ENCODE peak calls at places on chromosomes 13 and 19, in five cellular contexts. One of them, this sample, is unnamed.

GRCh38 chr13:109154546-109154945 is 525.1 kb downstream of the MYO16 start:
- DNase-seq in neural progenitor cell: no peak
- DNase-seq in fibroblast of mammary gland: peak
- DNase-seq in A549: no peak
- DNase-seq in HFFc6: no peak
- DNase-seq in this sample: no peak

GRCh38 chr13:94329754-94330551 is 149.5 kb downstream of the DCT start:
- DNase-seq in HFFc6: peak
- DNase-seq in fibroblast of mammary gland: peak
- DNase-seq in neural progenitor cell: no peak
- DNase-seq in A549: peak
- DNase-seq in this sample: peak

GRCh38 chr13:27036236-27036981 is 135.2 kb downstream of the USP12 start:
- DNase-seq in neural progenitor cell: no peak
- DNase-seq in A549: peak
- DNase-seq in fibroblast of mammary gland: no peak
- DNase-seq in HFFc6: no peak
- DNase-seq in this sample: peak

GRCh38 chr19:55116232-55117062 is 990 bp downstream of the PPP1R12C start:
- DNase-seq in neural progenitor cell: peak
- DNase-seq in A549: peak
- DNase-seq in fibroblast of mammary gland: peak
- DNase-seq in HFFc6: peak
- DNase-seq in this sample: peak

GRCh38 chr13:40818926-40819325 is 29.5 kb downstream of the SLC25A15 start:
- DNase-seq in HFFc6: no peak
- DNase-seq in A549: no peak
- DNase-seq in fibroblast of mammary gland: no peak
- DNase-seq in neural progenitor cell: no peak
- DNase-seq in this sample: no peak

GRCh38 chr19:1206063-1206732 is 620 bp downstream of the STK11 start:
- DNase-seq in HFFc6: no peak
- DNase-seq in A549: no peak
- DNase-seq in fibroblast of mammary gland: no peak
- DNase-seq in neural progenitor cell: peak
- DNase-seq in this sample: no peak

GRCh38 chr19:1446713-1447564 is 3.0 kb upstream of the APC2 start:
- DNase-seq in neural progenitor cell: peak
- DNase-seq in HFFc6: no peak
- DNase-seq in A549: no peak
- DNase-seq in fibroblast of mammary gland: no peak
- DNase-seq in this sample: no peak

GRCh38 chr13:98822238-98822606 is 69.8 kb upstream of the SLC15A1 start:
- DNase-seq in A549: no peak
- DNase-seq in HFFc6: no peak
- DNase-seq in neural progenitor cell: no peak
- DNase-seq in fibroblast of mammary gland: no peak
- DNase-seq in this sample: no peak

GRCh38 chr19:1098177-1099051 is 3.2 kb upstream of the POLR2E start:
- DNase-seq in A549: no peak
- DNase-seq in HFFc6: no peak
- DNase-seq in neural progenitor cell: no peak
- DNase-seq in fibroblast of mammary gland: peak
- DNase-seq in this sample: peak

GRCh38 chr19:33819496-33819874 is 22.8 kb downstream of the KCTD15 start:
- DNase-seq in fibroblast of mammary gland: no peak
- DNase-seq in HFFc6: no peak
- DNase-seq in A549: no peak
- DNase-seq in neural progenitor cell: peak
- DNase-seq in this sample: no peak

GRCh38 chr13:28055362-28055761 is 45.0 kb downstream of the FLT3 start:
- DNase-seq in neural progenitor cell: no peak
- DNase-seq in A549: no peak
- DNase-seq in HFFc6: no peak
- DNase-seq in fibroblast of mammary gland: no peak
- DNase-seq in this sample: no peak

GRCh38 chr13:28056970-28057712 is 43.2 kb downstream of the FLT3 start:
- DNase-seq in HFFc6: no peak
- DNase-seq in neural progenitor cell: no peak
- DNase-seq in A549: no peak
- DNase-seq in fibroblast of mammary gland: no peak
- DNase-seq in this sample: no peak

GRCh38 chr13:28056426-28056825 is 44.0 kb downstream of the FLT3 start:
- DNase-seq in fibroblast of mammary gland: no peak
- DNase-seq in HFFc6: no peak
- DNase-seq in A549: no peak
- DNase-seq in neural progenitor cell: no peak
- DNase-seq in this sample: no peak

DNA sequence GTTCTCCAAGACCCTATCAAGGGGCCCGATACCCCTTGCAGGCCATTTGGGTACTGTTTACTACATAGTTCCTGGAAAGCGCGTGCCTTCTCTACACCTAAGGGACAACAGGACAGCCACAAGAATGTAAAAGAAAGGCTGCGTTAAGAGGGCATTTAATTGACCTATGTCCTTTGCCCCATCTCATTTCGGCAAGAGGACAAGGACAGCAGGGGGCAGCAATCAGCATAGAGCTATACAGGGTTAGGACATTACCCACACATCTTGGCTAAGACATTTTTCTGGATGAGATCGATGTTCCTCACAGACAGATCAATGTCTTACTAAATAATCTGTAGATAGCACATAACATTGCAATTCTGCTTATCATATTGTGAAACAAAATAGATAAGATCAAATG is 41.2 kb downstream of the FLT3 start:
- DNase-seq in A549: peak
- DNase-seq in fibroblast of mammary gland: peak
- DNase-seq in HFFc6: peak
- DNase-seq in neural progenitor cell: peak
- DNase-seq in this sample: peak
- TF ChIP-seq CTCF in A549: peak
- TF ChIP-seq CTCF in fibroblast of mammary gland: peak
- TF ChIP-seq CTCF in HFFc6: peak
- TF ChIP-seq CTCF in neural progenitor cell: peak
- TF ChIP-seq CTCF in this sample: no peak

GRCh38 chr13:42654760-42655159 is 80.8 kb downstream of the TNFSF11 start:
- DNase-seq in A549: no peak
- DNase-seq in HFFc6: no peak
- DNase-seq in fibroblast of mammary gland: peak
- DNase-seq in neural progenitor cell: no peak
- DNase-seq in this sample: no peak
- TF ChIP-seq CTCF in A549: no peak
- TF ChIP-seq CTCF in HFFc6: no peak
- TF ChIP-seq CTCF in fibroblast of mammary gland: no peak
- TF ChIP-seq CTCF in neural progenitor cell: no peak
- TF ChIP-seq CTCF in this sample: no peak

DNA sequence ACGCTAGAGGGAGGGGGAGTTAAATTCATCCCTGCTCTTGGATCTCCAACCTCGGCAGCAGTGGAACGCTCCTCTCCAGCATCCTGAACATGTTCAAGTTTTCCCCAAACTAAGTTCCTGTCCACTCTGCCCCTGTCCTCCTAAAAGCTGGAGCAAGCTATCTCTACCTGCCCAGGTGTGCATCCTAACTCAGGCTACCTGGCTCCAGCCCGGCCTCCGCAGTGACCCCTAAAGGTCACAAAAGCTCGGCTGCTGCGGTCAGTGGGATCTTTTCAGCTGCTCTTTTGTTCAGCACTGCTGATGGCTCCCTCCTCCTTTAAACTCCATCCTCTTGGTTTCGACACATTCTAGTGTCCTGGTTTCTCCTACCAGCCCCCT is 1.4 kb downstream of the DCUN1D2 start:
- DNase-seq in A549: no peak
- DNase-seq in fibroblast of mammary gland: no peak
- DNase-seq in HFFc6: no peak
- DNase-seq in neural progenitor cell: peak
- DNase-seq in this sample: peak
- TF ChIP-seq CTCF in A549: no peak
- TF ChIP-seq CTCF in fibroblast of mammary gland: no peak
- TF ChIP-seq CTCF in HFFc6: no peak
- TF ChIP-seq CTCF in neural progenitor cell: peak
- TF ChIP-seq CTCF in this sample: no peak

DNA sequence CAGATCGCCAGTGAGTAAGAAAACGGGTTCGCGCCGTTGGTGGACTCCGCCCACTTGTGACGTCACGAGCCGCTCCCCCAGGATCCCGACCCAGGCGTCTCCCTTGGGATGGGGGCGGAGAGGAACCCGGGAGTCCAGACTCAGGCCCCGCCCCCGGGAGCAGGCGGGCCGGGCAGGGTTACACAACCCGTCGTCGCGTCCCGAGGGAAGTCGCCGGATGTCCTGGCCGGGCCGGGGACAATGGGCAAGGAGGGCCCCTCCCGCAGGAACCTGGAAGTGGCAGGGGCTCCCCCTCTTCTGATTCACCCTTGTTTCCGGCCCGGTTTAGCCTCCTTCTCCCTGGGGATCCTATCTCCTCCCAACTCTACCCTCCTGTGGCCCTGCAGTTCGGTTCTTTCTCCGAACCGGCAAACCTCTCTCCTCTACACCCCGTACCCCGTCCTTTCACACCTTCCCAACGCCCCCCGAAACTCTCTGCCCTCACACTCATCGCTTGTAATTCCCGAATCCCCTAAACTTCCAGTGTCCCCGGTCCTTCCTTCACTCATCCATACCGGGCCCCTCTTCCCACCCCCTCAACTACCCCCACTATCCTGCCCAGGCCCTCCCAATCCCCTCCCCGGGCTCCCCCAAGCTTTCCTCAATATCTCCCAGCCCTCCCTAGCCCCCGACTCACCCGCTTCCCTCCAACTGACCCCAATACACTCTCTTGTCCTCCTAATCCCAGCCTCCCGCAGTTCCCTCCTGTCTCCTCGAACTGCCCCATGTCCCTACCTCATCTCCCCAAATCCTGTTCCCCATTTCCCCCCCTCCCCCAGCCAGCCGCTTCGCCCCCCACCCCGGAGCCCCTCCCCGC is 20.0 kb upstream of the ERCC1 start:
- DNase-seq in fibroblast of mammary gland: peak
- DNase-seq in HFFc6: peak
- DNase-seq in A549: peak
- DNase-seq in neural progenitor cell: peak
- DNase-seq in this sample: peak
- TF ChIP-seq CTCF in fibroblast of mammary gland: no peak
- TF ChIP-seq CTCF in HFFc6: no peak
- TF ChIP-seq CTCF in A549: no peak
- TF ChIP-seq CTCF in neural progenitor cell: no peak
- TF ChIP-seq CTCF in this sample: no peak

GRCh38 chr19:12884926-12885748 is 1.9 kb downstream of the KLF1 start:
- DNase-seq in HFFc6: no peak
- DNase-seq in fibroblast of mammary gland: peak
- DNase-seq in neural progenitor cell: peak
- DNase-seq in A549: peak
- DNase-seq in this sample: peak
- TF ChIP-seq CTCF in HFFc6: peak
- TF ChIP-seq CTCF in fibroblast of mammary gland: peak
- TF ChIP-seq CTCF in neural progenitor cell: peak
- TF ChIP-seq CTCF in A549: peak
- TF ChIP-seq CTCF in this sample: peak

GRCh38 chr13:69579351-69579750 is 528.3 kb upstream of the ATXN8OS start:
- DNase-seq in fibroblast of mammary gland: no peak
- DNase-seq in HFFc6: no peak
- DNase-seq in A549: no peak
- DNase-seq in neural progenitor cell: no peak
- DNase-seq in this sample: no peak
- TF ChIP-seq CTCF in fibroblast of mammary gland: no peak
- TF ChIP-seq CTCF in HFFc6: no peak
- TF ChIP-seq CTCF in A549: no peak
- TF ChIP-seq CTCF in neural progenitor cell: peak
- TF ChIP-seq CTCF in this sample: peak

GRCh38 chr19:41599175-41599966 is 23.4 kb downstream of the CEACAM21 start:
- DNase-seq in A549: no peak
- DNase-seq in neural progenitor cell: no peak
- DNase-seq in fibroblast of mammary gland: no peak
- DNase-seq in HFFc6: no peak
- DNase-seq in this sample: no peak

GRCh38 chr19:41597600-41598041 is 21.7 kb downstream of the CEACAM21 start:
- DNase-seq in HFFc6: peak
- DNase-seq in A549: peak
- DNase-seq in neural progenitor cell: peak
- DNase-seq in fibroblast of mammary gland: peak
- DNase-seq in this sample: peak

GRCh38 chr19:41595258-41595889 is 19.4 kb downstream of the CEACAM21 start:
- DNase-seq in neural progenitor cell: peak
- DNase-seq in A549: peak
- DNase-seq in HFFc6: peak
- DNase-seq in fibroblast of mammary gland: peak
- DNase-seq in this sample: peak

GRCh38 chr19:41591951-41592562 is 16.1 kb downstream of the CEACAM21 start:
- DNase-seq in HFFc6: no peak
- DNase-seq in neural progenitor cell: no peak
- DNase-seq in A549: no peak
- DNase-seq in fibroblast of mammary gland: no peak
- DNase-seq in this sample: no peak

DNA sequence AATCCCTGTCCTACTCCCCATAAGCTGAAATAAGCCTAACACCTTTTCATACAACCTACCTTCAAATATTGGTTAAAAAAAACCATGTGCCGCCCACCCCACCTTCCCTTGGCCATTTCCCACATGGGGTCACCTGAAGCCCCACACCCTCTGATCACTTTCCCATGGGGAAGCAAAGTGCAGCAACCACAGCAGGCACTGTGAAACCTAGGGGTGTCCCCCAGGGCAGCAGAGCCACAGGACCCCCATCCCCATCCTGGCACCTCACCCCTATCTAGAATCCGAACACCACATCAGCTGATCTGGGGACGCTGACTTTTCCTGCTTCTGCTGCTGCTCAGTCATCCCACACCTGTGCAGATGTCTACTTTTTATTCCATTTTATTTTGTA is 19.9 kb downstream of the CEACAM21 start:
- DNase-seq in HFFc6: no peak
- DNase-seq in fibroblast of mammary gland: no peak
- DNase-seq in A549: no peak
- DNase-seq in neural progenitor cell: no peak
- DNase-seq in this sample: no peak
- TF ChIP-seq CTCF in HFFc6: no peak
- TF ChIP-seq CTCF in fibroblast of mammary gland: no peak
- TF ChIP-seq CTCF in A549: no peak
- TF ChIP-seq CTCF in neural progenitor cell: no peak
- TF ChIP-seq CTCF in this sample: no peak

DNA sequence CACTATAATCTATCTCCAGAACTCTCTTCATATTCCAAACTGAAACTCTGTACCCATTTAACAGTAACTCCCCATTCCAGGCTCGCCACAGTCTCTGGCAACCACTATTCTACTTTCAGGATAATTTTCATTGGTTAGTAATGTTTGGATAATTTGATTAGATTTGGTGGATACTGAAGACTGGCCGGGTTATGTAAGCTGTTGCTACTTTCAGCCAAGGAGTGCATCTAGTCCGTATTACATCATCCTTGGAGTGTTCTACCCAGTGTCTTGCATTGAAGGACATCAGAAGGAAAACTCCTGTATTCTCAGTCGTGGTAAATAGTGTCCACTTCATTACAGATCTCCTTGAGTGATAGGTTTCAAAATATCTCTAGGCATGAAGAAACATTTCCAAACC is 60.5 kb downstream of the PCCA start:
- DNase-seq in A549: no peak
- DNase-seq in HFFc6: no peak
- DNase-seq in fibroblast of mammary gland: peak
- DNase-seq in neural progenitor cell: no peak
- DNase-seq in this sample: no peak
- TF ChIP-seq CTCF in A549: no peak
- TF ChIP-seq CTCF in HFFc6: no peak
- TF ChIP-seq CTCF in fibroblast of mammary gland: no peak
- TF ChIP-seq CTCF in neural progenitor cell: no peak
- TF ChIP-seq CTCF in this sample: no peak

GRCh38 chr19:39671739-39672363 is 16.1 kb downstream of the LGALS16 start:
- DNase-seq in HFFc6: peak
- DNase-seq in fibroblast of mammary gland: peak
- DNase-seq in A549: peak
- DNase-seq in neural progenitor cell: peak
- DNase-seq in this sample: peak
- TF ChIP-seq CTCF in HFFc6: peak
- TF ChIP-seq CTCF in fibroblast of mammary gland: peak
- TF ChIP-seq CTCF in A549: peak
- TF ChIP-seq CTCF in neural progenitor cell: peak
- TF ChIP-seq CTCF in this sample: peak

This sample was measured in RWPE1.